ENCODE peak calls at places on chromosome 12, in nine cellular contexts. Z is GM12892; W is CD4-positive, alpha-beta memory T cell; T is stimulated activated CD8-positive, alpha-beta memory T cell treated with anti-CD3 and anti-CD28 coated beads, Interleukin-2, amount 100 ng/mL, for 48 hours; K is Peyer's patch; G is PC-9; L is stimulated activated CD4-positive, alpha-beta T cell treated with anti-CD3 and anti-CD28 coated beads, Interleukin-4, amount 100 ng/mL, for 1 hour; S is ACHN; X is GM03348. C is an unnamed sample.

GRCh38 chr12:105334001-105334400 is 3.5 kb downstream of the C12orf75 start:
- DNase-seq in G (no peak), S (peak), X (peak), W (no peak), K (no peak), Z (no peak), L (no peak), T (no peak), C (no peak)

GRCh38 chr12:47980172-47980571 is 16.8 kb downstream of the TMEM106C start:
- DNase-seq in G (no peak), K (no peak), T (no peak), W (no peak), Z (no peak), X (no peak), L (no peak), S (no peak), C (no peak)

GRCh38 chr12:128906485-128907137 is 53.3 kb downstream of the GLT1D1 start:
- DNase-seq in G (no peak), S (no peak), T (no peak), X (no peak), L (no peak), K (no peak), Z (no peak), W (no peak), C (no peak)

GRCh38 chr12:81128930-81129554 is 51.2 kb downstream of the ACSS3 start:
- DNase-seq in K (no peak), L (no peak), W (no peak), S (peak), G (peak), T (no peak), X (peak), Z (no peak), C (peak)

GRCh38 chr12:46266869-46267617 is 1.8 kb downstream of the SLC38A1 start:
- DNase-seq in W (peak), X (peak), T (peak), S (peak), K (peak), L (peak), Z (peak), G (peak), C (peak)

GRCh38 chr12:27337376-27337775 is 4.7 kb downstream of the BMAL2 start:
- DNase-seq in K (no peak), S (no peak), W (no peak), L (no peak), X (no peak), Z (no peak), G (no peak), T (no peak), C (no peak)

GRCh38 chr12:54207539-54208267 is 18.9 kb upstream of the SMUG1 start:
- DNase-seq in S (peak), K (peak), X (peak), L (peak), G (peak), Z (peak), W (peak), T (peak), C (peak)

GRCh38 chr12:99045158-99045557 is 400.1 kb downstream of the APAF1 start:
- DNase-seq in K (no peak), X (no peak), W (no peak), L (no peak), G (no peak), Z (no peak), S (no peak), T (no peak), C (no peak)

GRCh38 chr12:12442548-12443071 is 85.7 kb downstream of the BORCS5 start:
- DNase-seq in K (no peak), W (no peak), T (no peak), L (no peak), G (no peak), Z (no peak), X (peak), S (no peak), C (peak)

GRCh38 chr12:115398311-115398781 is 714.4 kb upstream of the TBX3 start:
- DNase-seq in S (no peak), X (no peak), L (no peak), K (no peak), G (no peak), T (no peak), Z (no peak), W (no peak), C (peak)

GRCh38 chr12:4909734-4910501 is at the start of gene KCNA1:
- DNase-seq in T (no peak), G (no peak), X (peak), K (no peak), W (no peak), L (peak), Z (peak), S (no peak), C (no peak)

GRCh38 chr12:12432373-12432772 is 75.5 kb downstream of the BORCS5 start:
- DNase-seq in L (no peak), S (no peak), G (peak), W (no peak), K (no peak), T (no peak), Z (no peak), X (no peak), C (no peak)

GRCh38 chr12:65907465-65907864 is 83.2 kb downstream of the HMGA2 start:
- DNase-seq in S (no peak), K (no peak), Z (no peak), X (no peak), G (no peak), T (no peak), W (no peak), L (no peak), C (no peak)

GRCh38 chr12:3092770-3093169 is 15.6 kb downstream of the TSPAN9 start:
- DNase-seq in K (no peak), S (no peak), G (no peak), W (no peak), T (no peak), Z (no peak), L (no peak), X (no peak), C (no peak)

GRCh38 chr12:92654929-92655328 is 47.9 kb upstream of the PLEKHG7 start:
- DNase-seq in T (no peak), Z (no peak), K (no peak), W (no peak), G (no peak), X (no peak), S (no peak), L (no peak), C (no peak)

GRCh38 chr12:121801601-121802484 is 2.0 kb upstream of the SETD1B start:
- DNase-seq in X (no peak), S (no peak), Z (no peak), K (no peak), L (no peak), W (peak), T (no peak), G (no peak), C (no peak)

GRCh38 chr12:15757553-15758255 is 31.5 kb downstream of the EPS8 start:
- DNase-seq in L (no peak), Z (no peak), X (peak), G (peak), W (no peak), S (peak), K (no peak), T (no peak), C (peak)

GRCh38 chr12:57194253-57194652 is 22.3 kb upstream of the NXPH4 start:
- DNase-seq in G (no peak), Z (no peak), L (no peak), X (no peak), T (no peak), K (no peak), W (no peak), S (no peak), C (no peak)

GRCh38 chr12:76368230-76368629 is 20.0 kb upstream of the BBS10 start:
- DNase-seq in Z (no peak), S (no peak), T (no peak), G (no peak), K (no peak), L (no peak), W (no peak), X (no peak), C (no peak)

GRCh38 chr12:3803865-3804472 is 51.1 kb upstream of the CRACR2A start:
- DNase-seq in S (peak), G (peak), W (peak), Z (peak), L (peak), X (peak), K (peak), T (peak), C (peak)

GRCh38 chr12:54411398-54412241 is 7.4 kb downstream of the ITGA5 start:
- DNase-seq in L (peak), T (peak), W (peak), K (no peak), X (peak), Z (no peak), G (peak), S (peak), C (peak)

GRCh38 chr12:90368081-90368480 is 586.9 kb downstream of the CCER1 start:
- DNase-seq in L (no peak), G (no peak), S (no peak), K (no peak), T (no peak), Z (no peak), W (no peak), X (no peak), C (no peak)

GRCh38 chr12:15276088-15276698 is 46.1 kb upstream of the PTPRO start:
- DNase-seq in G (no peak), L (no peak), Z (no peak), X (peak), S (peak), K (no peak), T (no peak), W (peak), C (peak)

GRCh38 chr12:24905431-24905830 is 43.5 kb downstream of the BCAT1 start:
- DNase-seq in L (no peak), X (no peak), W (no peak), G (no peak), Z (no peak), T (no peak), K (no peak), S (no peak), C (no peak)

GRCh38 chr12:15629108-15629507 is 160.1 kb downstream of the EPS8 start:
- DNase-seq in T (no peak), W (no peak), X (peak), S (peak), Z (no peak), K (no peak), G (peak), L (no peak), C (peak)

GRCh38 chr12:55698965-55699364 is 8.7 kb downstream of the ITGA7 start:
- DNase-seq in Z (no peak), G (no peak), X (no peak), K (no peak), W (no peak), T (no peak), S (no peak), L (no peak), C (no peak)

GRCh38 chr12:105279460-105280056 is 43.6 kb upstream of the APPL2 start:
- DNase-seq in X (no peak), L (peak), Z (no peak), K (no peak), T (peak), S (peak), W (peak), G (no peak), C (peak)

GRCh38 chr12:23083267-23083666 is 458.3 kb downstream of the ETNK1 start:
- DNase-seq in X (no peak), W (no peak), Z (no peak), L (no peak), T (no peak), G (no peak), K (no peak), S (peak), C (peak)

GRCh38 chr12:57755454-57756372 is 810 bp downstream of the MARCHF9 start:
- DNase-seq in L (peak), X (no peak), K (peak), S (no peak), G (no peak), Z (no peak), W (peak), T (no peak), C (no peak)

GRCh38 chr12:131747276-131747675 is 36.4 kb downstream of the SFSWAP start:
- DNase-seq in Z (no peak), X (no peak), T (no peak), G (no peak), L (no peak), K (no peak), W (no peak), S (no peak), C (no peak)

GRCh38 chr12:48940181-48940580 is 14.9 kb upstream of the FKBP11 start:
- DNase-seq in Z (no peak), S (no peak), T (no peak), L (no peak), W (no peak), K (no peak), X (no peak), G (no peak), C (no peak)

GRCh38 chr12:12645485-12645884 is 33.8 kb downstream of the CREBL2 start:
- DNase-seq in G (no peak), X (peak), W (peak), K (peak), L (no peak), S (peak), T (no peak), Z (no peak), C (no peak)

GRCh38 chr12:27436029-27436428 is 10.5 kb upstream of the SMCO2 start:
- DNase-seq in T (no peak), S (no peak), K (no peak), G (no peak), X (no peak), L (no peak), Z (no peak), W (no peak), C (no peak)

GRCh38 chr12:50103767-50104321 is at the start of gene GPD1:
- DNase-seq in X (peak), W (no peak), G (no peak), K (no peak), Z (no peak), S (peak), L (peak), T (no peak), C (no peak)

GRCh38 chr12:88113871-88114270 is 28.0 kb downstream of the CEP290 start:
- DNase-seq in G (no peak), T (no peak), L (no peak), S (no peak), K (no peak), X (peak), W (no peak), Z (no peak), C (no peak)

GRCh38 chr12:44930972-44931600 is 55.0 kb upstream of the NELL2 start:
- DNase-seq in G (peak), W (peak), Z (no peak), L (no peak), K (no peak), T (no peak), X (peak), S (peak), C (peak)

GRCh38 chr12:65556676-65557424 is 267.4 kb upstream of the HMGA2 start:
- DNase-seq in S (peak), K (peak), T (peak), L (peak), X (peak), G (peak), Z (peak), W (peak), C (peak)

GRCh38 chr12:21891763-21892217 is 49.4 kb downstream of the ABCC9 start:
- DNase-seq in X (no peak), K (no peak), Z (no peak), T (no peak), S (no peak), G (no peak), L (no peak), W (no peak), C (no peak)

GRCh38 chr12:106953352-106954260 is 2.1 kb upstream of the TMEM263 start:
- DNase-seq in L (no peak), X (no peak), G (no peak), T (no peak), S (peak), K (no peak), Z (no peak), W (no peak), C (peak)

GRCh38 chr12:95820096-95820703 is 29.6 kb upstream of the NTN4 start:
- DNase-seq in T (no peak), S (peak), L (no peak), G (peak), W (no peak), K (no peak), X (peak), Z (no peak), C (peak)

C was measured in RCC 7860.